ENCODE peak calls at places on chromosomes 12 and 14, in seven cellular contexts. One of them, this sample, is unnamed.

GRCh38 chr14:79424462-79424861 is 786.8 kb downstream of the DIO2 start:
- DNase-seq in stimulated activated CD8-positive, alpha-beta memory T cell treated with anti-CD3 and anti-CD28 coated beads, Interleukin-2, amount 100 ng/mL, for 48 hours: no peak
- DNase-seq in midbrain: no peak
- DNase-seq in left ventricle myocardium inferior: no peak
- DNase-seq in uterus: no peak
- DNase-seq in T47D: no peak
- DNase-seq in stromal cell of bone marrow: no peak
- DNase-seq in this sample: no peak

GRCh38 chr14:69274321-69274720 is 14.4 kb downstream of the GALNT16 start:
- DNase-seq in stimulated activated CD8-positive, alpha-beta memory T cell treated with anti-CD3 and anti-CD28 coated beads, Interleukin-2, amount 100 ng/mL, for 48 hours: no peak
- DNase-seq in midbrain: no peak
- DNase-seq in left ventricle myocardium inferior: no peak
- DNase-seq in uterus: no peak
- DNase-seq in T47D: no peak
- DNase-seq in stromal cell of bone marrow: no peak
- DNase-seq in this sample: no peak

GRCh38 chr12:79275631-79276030 is 411.1 kb downstream of the SYT1 start:
- DNase-seq in stimulated activated CD8-positive, alpha-beta memory T cell treated with anti-CD3 and anti-CD28 coated beads, Interleukin-2, amount 100 ng/mL, for 48 hours: no peak
- DNase-seq in midbrain: no peak
- DNase-seq in left ventricle myocardium inferior: no peak
- DNase-seq in uterus: no peak
- DNase-seq in T47D: no peak
- DNase-seq in stromal cell of bone marrow: no peak
- DNase-seq in this sample: no peak

GRCh38 chr14:33545696-33546095 is 405.2 kb downstream of the EGLN3 start:
- DNase-seq in stimulated activated CD8-positive, alpha-beta memory T cell treated with anti-CD3 and anti-CD28 coated beads, Interleukin-2, amount 100 ng/mL, for 48 hours: no peak
- DNase-seq in midbrain: no peak
- DNase-seq in left ventricle myocardium inferior: no peak
- DNase-seq in uterus: no peak
- DNase-seq in T47D: no peak
- DNase-seq in stromal cell of bone marrow: no peak
- DNase-seq in this sample: no peak

GRCh38 chr12:14961466-14962155 is at the start of gene ARHGDIB:
- DNase-seq in stimulated activated CD8-positive, alpha-beta memory T cell treated with anti-CD3 and anti-CD28 coated beads, Interleukin-2, amount 100 ng/mL, for 48 hours: peak
- DNase-seq in midbrain: no peak
- DNase-seq in left ventricle myocardium inferior: peak
- DNase-seq in uterus: no peak
- DNase-seq in T47D: peak
- DNase-seq in stromal cell of bone marrow: no peak
- DNase-seq in this sample: no peak

GRCh38 chr12:46521145-46521544 is 148.6 kb upstream of the SLC38A2 start:
- DNase-seq in stimulated activated CD8-positive, alpha-beta memory T cell treated with anti-CD3 and anti-CD28 coated beads, Interleukin-2, amount 100 ng/mL, for 48 hours: no peak
- DNase-seq in midbrain: no peak
- DNase-seq in left ventricle myocardium inferior: no peak
- DNase-seq in uterus: no peak
- DNase-seq in T47D: no peak
- DNase-seq in stromal cell of bone marrow: no peak
- DNase-seq in this sample: no peak

GRCh38 chr12:40336573-40337199 is 111.9 kb downstream of the LRRK2 start:
- DNase-seq in stimulated activated CD8-positive, alpha-beta memory T cell treated with anti-CD3 and anti-CD28 coated beads, Interleukin-2, amount 100 ng/mL, for 48 hours: no peak
- DNase-seq in midbrain: no peak
- DNase-seq in left ventricle myocardium inferior: no peak
- DNase-seq in uterus: no peak
- DNase-seq in T47D: peak
- DNase-seq in stromal cell of bone marrow: peak
- DNase-seq in this sample: no peak

GRCh38 chr12:57129311-57130288 is 1.3 kb downstream of the LRP1 start:
- DNase-seq in stimulated activated CD8-positive, alpha-beta memory T cell treated with anti-CD3 and anti-CD28 coated beads, Interleukin-2, amount 100 ng/mL, for 48 hours: no peak
- DNase-seq in midbrain: no peak
- DNase-seq in left ventricle myocardium inferior: no peak
- DNase-seq in uterus: peak
- DNase-seq in T47D: no peak
- DNase-seq in stromal cell of bone marrow: peak
- DNase-seq in this sample: peak

GRCh38 chr12:87667378-87667777 is 361.8 kb downstream of the C12orf50 start:
- DNase-seq in stimulated activated CD8-positive, alpha-beta memory T cell treated with anti-CD3 and anti-CD28 coated beads, Interleukin-2, amount 100 ng/mL, for 48 hours: no peak
- DNase-seq in midbrain: no peak
- DNase-seq in left ventricle myocardium inferior: no peak
- DNase-seq in uterus: no peak
- DNase-seq in T47D: no peak
- DNase-seq in stromal cell of bone marrow: peak
- DNase-seq in this sample: no peak

GRCh38 chr12:53174881-53175491 is 5.5 kb upstream of the ZNF740 start:
- DNase-seq in stimulated activated CD8-positive, alpha-beta memory T cell treated with anti-CD3 and anti-CD28 coated beads, Interleukin-2, amount 100 ng/mL, for 48 hours: no peak
- DNase-seq in midbrain: no peak
- DNase-seq in left ventricle myocardium inferior: no peak
- DNase-seq in uterus: peak
- DNase-seq in T47D: no peak
- DNase-seq in stromal cell of bone marrow: no peak
- DNase-seq in this sample: no peak

GRCh38 chr12:27821259-27821973 is 41.4 kb upstream of the MANSC4 start:
- DNase-seq in stimulated activated CD8-positive, alpha-beta memory T cell treated with anti-CD3 and anti-CD28 coated beads, Interleukin-2, amount 100 ng/mL, for 48 hours: no peak
- DNase-seq in midbrain: peak
- DNase-seq in left ventricle myocardium inferior: no peak
- DNase-seq in uterus: peak
- DNase-seq in T47D: peak
- DNase-seq in stromal cell of bone marrow: peak
- DNase-seq in this sample: no peak

GRCh38 chr12:121391619-121392324 is 8.1 kb upstream of the RNF34 start:
- DNase-seq in stimulated activated CD8-positive, alpha-beta memory T cell treated with anti-CD3 and anti-CD28 coated beads, Interleukin-2, amount 100 ng/mL, for 48 hours: peak
- DNase-seq in midbrain: no peak
- DNase-seq in left ventricle myocardium inferior: no peak
- DNase-seq in uterus: peak
- DNase-seq in T47D: no peak
- DNase-seq in stromal cell of bone marrow: no peak
- DNase-seq in this sample: no peak

GRCh38 chr12:114384746-114385145 is 21.2 kb downstream of the TBX5 start:
- DNase-seq in stimulated activated CD8-positive, alpha-beta memory T cell treated with anti-CD3 and anti-CD28 coated beads, Interleukin-2, amount 100 ng/mL, for 48 hours: no peak
- DNase-seq in midbrain: no peak
- DNase-seq in left ventricle myocardium inferior: no peak
- DNase-seq in uterus: no peak
- DNase-seq in T47D: no peak
- DNase-seq in stromal cell of bone marrow: no peak
- DNase-seq in this sample: no peak

GRCh38 chr12:49536526-49537195 is 2.2 kb upstream of the KCNH3 start:
- DNase-seq in stimulated activated CD8-positive, alpha-beta memory T cell treated with anti-CD3 and anti-CD28 coated beads, Interleukin-2, amount 100 ng/mL, for 48 hours: no peak
- DNase-seq in midbrain: no peak
- DNase-seq in left ventricle myocardium inferior: no peak
- DNase-seq in uterus: no peak
- DNase-seq in T47D: no peak
- DNase-seq in stromal cell of bone marrow: no peak
- DNase-seq in this sample: no peak